ENCODE peak calls at places on chromosomes 5 and 9, in eight cellular contexts. X, S, L, M, I, T, Z and O are unnamed samples.

GRCh38 chr9:133701981-133702797 is 36.0 kb downstream of the SARDH start:
- DNase-seq in I (no peak), L (peak), Z (peak), S (no peak), T (peak), X (no peak), M (no peak), O (no peak)

GRCh38 chr9:107462691-107463090 is 26.9 kb downstream of the KLF4 start:
- DNase-seq in Z (no peak), T (no peak), S (no peak), M (no peak), L (no peak), I (no peak), X (no peak), O (no peak)

GRCh38 chr9:79824265-79824664 is 252.5 kb downstream of the TLE4 start:
- DNase-seq in T (no peak), L (no peak), S (no peak), M (no peak), X (no peak), Z (no peak), I (no peak), O (no peak)

GRCh38 chr5:863244-863805 is 12.5 kb upstream of the ZDHHC11 start:
- DNase-seq in Z (no peak), M (no peak), L (no peak), X (no peak), S (no peak), I (no peak), T (no peak), O (no peak)

GRCh38 chr9:19378647-19379046 is 1.4 kb downstream of the RPS6 start:
- DNase-seq in T (no peak), L (no peak), M (no peak), S (no peak), X (no peak), I (no peak), Z (no peak), O (no peak)

GRCh38 chr5:4868140-4868735 is 271.9 kb upstream of the ADAMTS16 start:
- DNase-seq in M (peak), L (peak), Z (peak), S (peak), I (peak), X (no peak), T (peak), O (no peak)

GRCh38 chr5:38413696-38414095 is 142.8 kb downstream of the LIFR start:
- DNase-seq in M (no peak), T (no peak), I (no peak), Z (no peak), X (no peak), L (no peak), S (no peak), O (no peak)

GRCh38 chr9:132319421-132320110 is 35.2 kb downstream of the SETX start:
- DNase-seq in L (no peak), S (no peak), T (peak), I (no peak), Z (no peak), M (peak), X (no peak), O (no peak)

GRCh38 chr9:73871636-73872035 is 625.5 kb upstream of the RORB start:
- DNase-seq in S (no peak), M (peak), Z (no peak), I (no peak), L (no peak), X (no peak), T (peak), O (no peak)

GRCh38 chr5:84724683-84725082 is 340.0 kb upstream of the EDIL3 start:
- DNase-seq in S (no peak), T (no peak), X (no peak), M (no peak), Z (no peak), I (no peak), L (no peak), O (peak)

GRCh38 chr5:97618721-97619120 is 435.7 kb upstream of the RIOK2 start:
- DNase-seq in L (no peak), T (no peak), S (no peak), M (no peak), Z (no peak), X (no peak), I (no peak), O (no peak)

GRCh38 chr9:134455951-134456739 is 129.9 kb downstream of the RXRA start:
- DNase-seq in I (peak), L (peak), X (peak), M (peak), Z (peak), T (peak), S (peak), O (peak)

GRCh38 chr5:22470408-22470807 is 382.7 kb downstream of the CDH12 start:
- DNase-seq in S (no peak), Z (no peak), M (no peak), T (no peak), L (no peak), X (no peak), I (no peak), O (no peak)

GRCh38 chr9:81268048-81268447 is 421.3 kb downstream of the TLE1 start:
- DNase-seq in L (no peak), I (no peak), S (no peak), Z (no peak), X (no peak), T (no peak), M (no peak), O (no peak)

GRCh38 chr5:143302344-143302743 is 101.1 kb downstream of the NR3C1 start:
- DNase-seq in I (no peak), M (no peak), L (no peak), S (no peak), T (no peak), Z (no peak), X (no peak), O (no peak)

GRCh38 chr9:38175423-38175822 is 106.4 kb upstream of the SHB start:
- DNase-seq in I (no peak), L (no peak), T (no peak), Z (no peak), M (no peak), X (no peak), S (no peak), O (no peak)

GRCh38 chr9:72930828-72931227 is 22.0 kb downstream of the ALDH1A1 start:
- DNase-seq in X (no peak), S (no peak), T (peak), L (no peak), I (no peak), M (no peak), Z (no peak), O (no peak)

GRCh38 chr5:166746506-166746905 is 1544.9 kb upstream of the WWC1 start:
- DNase-seq in Z (no peak), L (no peak), I (no peak), S (no peak), M (no peak), X (no peak), T (no peak), O (no peak)

DNA sequence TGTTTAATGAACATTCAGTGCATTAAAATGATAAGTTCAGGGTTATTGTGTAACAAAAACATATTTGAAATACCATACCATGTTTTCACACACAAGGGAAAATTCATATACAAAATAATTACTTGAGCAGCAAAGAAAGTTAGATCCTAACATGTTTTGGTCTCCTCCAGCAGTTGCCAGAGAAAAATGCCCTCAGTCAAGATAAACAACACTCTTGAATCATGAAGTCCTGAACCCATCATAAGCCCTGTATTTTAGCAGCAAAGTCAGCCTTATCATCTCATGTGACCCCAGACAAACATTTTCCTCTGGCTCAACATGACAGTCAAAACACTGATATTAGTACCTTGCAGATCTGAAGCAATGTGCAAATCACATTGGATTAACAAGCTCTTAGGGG is 1541.1 kb upstream of the WWC1 start:
- DNase-seq in L (no peak), T (no peak), I (no peak), X (no peak), S (no peak), M (no peak), Z (no peak), O (no peak)
- H3K27ac ChIP-seq in L (no peak), T (no peak), I (no peak), X (no peak), S (no peak), M (no peak), Z (no peak), O (no peak)

GRCh38 chr5:107254902-107255234 is 415.9 kb downstream of the EFNA5 start:
- DNase-seq in X (no peak), T (no peak), M (no peak), L (no peak), Z (no peak), I (no peak), S (no peak), O (no peak)
- H3K27ac ChIP-seq in X (no peak), T (no peak), M (no peak), L (no peak), Z (no peak), I (no peak), S (no peak), O (no peak)

GRCh38 chr9:70079364-70080103 is 35.9 kb downstream of the MAMDC2 start:
- DNase-seq in S (no peak), M (peak), Z (peak), I (no peak), L (no peak), X (no peak), T (no peak), O (no peak)

GRCh38 chr9:70080481-70081119 is 37.0 kb downstream of the MAMDC2 start:
- DNase-seq in L (no peak), M (no peak), S (no peak), Z (peak), X (no peak), T (peak), I (no peak), O (no peak)

GRCh38 chr9:70073756-70074155 is 30.1 kb downstream of the MAMDC2 start:
- DNase-seq in L (no peak), S (no peak), Z (no peak), X (no peak), I (no peak), M (no peak), T (no peak), O (no peak)

GRCh38 chr9:70073193-70073592 is 29.5 kb downstream of the MAMDC2 start:
- DNase-seq in L (no peak), S (no peak), M (no peak), X (no peak), Z (no peak), T (no peak), I (no peak), O (no peak)

DNA sequence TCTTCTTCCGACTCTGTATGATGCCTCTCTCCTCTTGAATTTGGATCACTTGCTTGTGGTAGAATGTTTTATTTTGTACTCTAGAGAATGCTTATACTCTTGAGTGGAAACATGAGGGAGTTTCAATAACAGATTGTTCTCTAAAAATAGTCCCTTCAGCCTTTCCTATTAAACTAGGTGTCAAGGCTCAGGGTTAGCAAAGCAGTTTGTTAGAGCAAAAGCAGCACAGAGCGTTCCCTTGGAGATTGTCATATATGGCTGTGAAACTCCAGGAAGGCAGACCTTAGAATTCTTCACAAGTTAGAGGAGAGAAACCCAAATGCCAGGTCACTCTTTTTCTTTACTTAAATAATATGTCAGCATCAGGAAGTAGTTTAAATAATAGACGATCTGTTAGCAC is 33.0 kb downstream of the MAMDC2 start:
- DNase-seq in L (no peak), S (no peak), M (no peak), I (no peak), Z (no peak), X (no peak), T (no peak), O (no peak)
- H3K27ac ChIP-seq in L (peak), S (peak), M (no peak), I (no peak), Z (no peak), X (peak), T (no peak), O (no peak)

GRCh38 chr5:8458038-8458383 is 589.1 kb downstream of the MTRR start:
- DNase-seq in L (no peak), I (no peak), S (no peak), X (no peak), M (no peak), T (no peak), Z (no peak), O (no peak)
- H3K27ac ChIP-seq in L (peak), I (no peak), S (peak), X (peak), M (peak), T (no peak), Z (peak), O (peak)

DNA sequence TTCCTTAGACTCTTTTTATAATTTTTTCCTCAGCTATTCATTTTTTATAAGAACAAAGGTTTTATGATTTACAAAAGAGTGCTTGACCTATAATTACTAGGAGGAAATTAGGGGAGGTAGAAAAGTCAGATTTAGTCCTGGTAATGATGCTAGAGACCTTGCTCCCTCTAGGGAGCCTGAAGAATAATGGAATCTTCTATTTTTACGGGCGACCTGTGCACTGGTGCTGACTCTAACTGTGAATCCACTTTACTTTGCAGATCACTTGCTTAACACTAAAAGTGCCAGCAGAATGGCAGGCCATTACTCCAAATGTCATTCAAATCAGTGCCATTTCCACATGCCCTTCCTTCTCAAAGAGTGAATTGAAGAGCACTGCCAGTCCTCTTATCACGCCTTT is 359.4 kb upstream of the ARRDC3 start:
- DNase-seq in S (no peak), I (no peak), T (no peak), X (no peak), M (no peak), Z (no peak), L (no peak), O (no peak)
- H3K27ac ChIP-seq in S (no peak), I (no peak), T (no peak), X (no peak), M (no peak), Z (no peak), L (no peak), O (no peak)

GRCh38 chr9:34651286-34651685 is 699 bp upstream of the IL11RA start:
- DNase-seq in T (no peak), Z (peak), M (no peak), X (no peak), S (no peak), I (no peak), L (peak), O (no peak)

GRCh38 chr9:34651876-34652602 is at the start of gene IL11RA:
- DNase-seq in M (peak), I (peak), X (peak), Z (peak), T (peak), S (peak), L (peak), O (no peak)

GRCh38 chr9:34653131-34653530 is 1.1 kb downstream of the IL11RA start:
- DNase-seq in T (no peak), M (no peak), S (no peak), L (peak), I (no peak), Z (no peak), X (no peak), O (no peak)

GRCh38 chr9:34653610-34654072 is 1.7 kb downstream of the IL11RA start:
- DNase-seq in T (no peak), L (peak), M (no peak), X (no peak), I (no peak), S (no peak), Z (no peak), O (no peak)

GRCh38 chr9:34652608-34653007 is 623 bp downstream of the IL11RA start:
- DNase-seq in M (no peak), I (no peak), X (no peak), L (no peak), T (no peak), S (no peak), Z (no peak), O (no peak)
- H3K27ac ChIP-seq in M (no peak), I (peak), X (peak), L (peak), T (no peak), S (peak), Z (peak), O (no peak)

GRCh38 chr5:141851195-141851874 is 26.9 kb downstream of the PCDH1 start:
- DNase-seq in L (no peak), X (no peak), T (no peak), I (no peak), M (no peak), Z (no peak), S (no peak), O (no peak)

GRCh38 chr5:141849371-141850182 is 28.6 kb downstream of the PCDH1 start:
- DNase-seq in M (peak), X (peak), I (no peak), L (peak), S (peak), T (peak), Z (peak), O (no peak)

GRCh38 chr5:141850183-141850768 is 27.9 kb downstream of the PCDH1 start:
- DNase-seq in M (no peak), I (no peak), X (peak), S (peak), Z (peak), L (peak), T (peak), O (no peak)

GRCh38 chr5:141850786-141851185 is 27.4 kb downstream of the PCDH1 start:
- DNase-seq in M (no peak), I (no peak), Z (no peak), S (no peak), L (peak), T (peak), X (no peak), O (no peak)

DNA sequence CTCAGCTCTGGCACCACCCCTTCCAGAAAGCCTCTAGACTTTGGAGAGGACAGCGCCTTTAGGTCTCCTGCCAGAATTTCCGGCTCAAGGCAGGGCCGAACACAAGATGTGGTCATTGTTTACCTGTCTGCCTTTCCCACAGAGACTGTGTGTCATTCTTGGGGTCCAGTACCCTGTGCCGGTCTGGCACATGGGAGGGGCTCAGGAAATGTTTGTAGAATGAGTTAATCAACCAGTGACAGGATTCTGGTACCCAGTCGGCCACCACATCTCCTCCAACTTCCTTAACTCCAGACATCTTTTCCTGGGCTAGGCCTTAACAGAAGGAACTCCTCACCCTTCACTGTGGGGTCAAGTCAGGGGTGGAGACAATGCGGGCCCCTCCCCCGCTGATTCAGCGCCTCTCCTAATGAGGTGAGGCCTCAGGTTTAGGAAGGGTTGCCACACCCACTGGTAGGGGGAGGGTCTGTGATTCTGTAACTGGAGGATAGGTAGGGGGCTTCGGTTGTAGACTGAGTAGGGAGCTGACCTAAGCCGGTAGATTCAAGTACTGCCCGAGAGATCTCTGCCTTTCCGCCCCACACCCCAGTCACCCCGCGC is 29.3 kb downstream of the PCDH1 start:
- DNase-seq in M (peak), L (peak), I (no peak), T (peak), S (peak), X (peak), Z (peak), O (peak)
- H3K27ac ChIP-seq in M (peak), L (peak), I (peak), T (peak), S (peak), X (peak), Z (peak), O (peak)

GRCh38 chr5:89055011-89055704 is 172.2 kb upstream of the MEF2C start:
- DNase-seq in Z (no peak), I (no peak), L (no peak), T (no peak), S (no peak), M (no peak), X (no peak), O (no peak)
- H3K27ac ChIP-seq in Z (no peak), I (no peak), L (no peak), T (no peak), S (no peak), M (no peak), X (no peak), O (no peak)

DNA sequence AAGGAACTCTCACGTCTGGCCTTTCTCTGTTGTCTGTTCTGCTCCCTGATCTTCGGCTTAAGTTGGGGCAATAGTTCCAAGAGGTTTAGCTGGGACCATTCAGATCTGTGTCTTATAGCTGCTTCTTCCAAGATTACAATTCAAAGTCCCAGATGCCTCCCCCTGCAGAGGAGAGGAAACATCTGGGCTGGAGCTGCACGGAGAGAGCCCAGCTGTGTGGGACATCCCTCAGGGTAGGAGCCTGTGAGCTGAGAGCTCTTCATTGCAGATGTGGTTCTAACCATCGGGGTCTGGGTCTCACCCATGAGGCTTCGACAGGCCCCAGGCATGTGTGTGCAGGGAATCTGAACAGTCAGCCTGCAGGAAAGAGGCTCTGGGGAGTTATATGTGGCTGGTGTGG is 9.0 kb upstream of the PHF19 start:
- DNase-seq in S (peak), T (no peak), M (no peak), I (no peak), Z (no peak), L (no peak), X (no peak), O (no peak)
- H3K27ac ChIP-seq in S (peak), T (no peak), M (no peak), I (no peak), Z (no peak), L (no peak), X (no peak), O (no peak)